ENCODE peak calls at places on chromosome 3, in five cellular contexts. One of them, this sample, is unnamed.

GRCh38 chr3:10753964-10754363 is 62.1 kb upstream of the SLC6A11 start:
- DNase-seq in HTR-8/SVneo: peak; percentile 44
- DNase-seq in uterus: no peak
- DNase-seq in effector memory CD8-positive, alpha-beta T cell: peak; percentile 18
- DNase-seq in neural progenitor cell: peak; percentile 85
- DNase-seq in this sample: peak; percentile 97

GRCh38 chr3:32297366-32297765 is 58.9 kb downstream of the CMTM8 start:
- DNase-seq in uterus: no peak
- DNase-seq in effector memory CD8-positive, alpha-beta T cell: no peak
- DNase-seq in neural progenitor cell: no peak
- DNase-seq in HTR-8/SVneo: no peak
- DNase-seq in this sample: no peak

GRCh38 chr3:187702507-187703033 is at the start of gene RTP2:
- DNase-seq in effector memory CD8-positive, alpha-beta T cell: no peak
- DNase-seq in uterus: no peak
- DNase-seq in HTR-8/SVneo: no peak
- DNase-seq in neural progenitor cell: no peak
- DNase-seq in this sample: no peak

GRCh38 chr3:197694251-197694650 is 42.5 kb downstream of the RUBCN start:
- DNase-seq in HTR-8/SVneo: no peak
- DNase-seq in neural progenitor cell: no peak
- DNase-seq in uterus: no peak
- DNase-seq in effector memory CD8-positive, alpha-beta T cell: no peak
- DNase-seq in this sample: no peak

GRCh38 chr3:194178693-194179092 is 42.7 kb downstream of the HES1 start:
- DNase-seq in neural progenitor cell: no peak
- DNase-seq in effector memory CD8-positive, alpha-beta T cell: no peak
- DNase-seq in uterus: no peak
- DNase-seq in HTR-8/SVneo: no peak
- DNase-seq in this sample: no peak

GRCh38 chr3:52052831-52053306 is 3.5 kb downstream of the DUSP7 start:
- DNase-seq in neural progenitor cell: peak; percentile 75
- DNase-seq in HTR-8/SVneo: peak; percentile 81
- DNase-seq in effector memory CD8-positive, alpha-beta T cell: peak; percentile 18
- DNase-seq in uterus: peak; percentile 76
- DNase-seq in this sample: peak; percentile 94

GRCh38 chr3:42159706-42160472 is 68.7 kb downstream of the TRAK1 start:
- DNase-seq in effector memory CD8-positive, alpha-beta T cell: peak; percentile 10
- DNase-seq in uterus: no peak
- DNase-seq in HTR-8/SVneo: no peak
- DNase-seq in neural progenitor cell: peak; percentile 89
- DNase-seq in this sample: peak; percentile 97

GRCh38 chr3:16070707-16071106 is 103.8 kb upstream of the GALNT15 start:
- DNase-seq in uterus: no peak
- DNase-seq in effector memory CD8-positive, alpha-beta T cell: no peak
- DNase-seq in HTR-8/SVneo: no peak
- DNase-seq in neural progenitor cell: no peak
- DNase-seq in this sample: no peak

GRCh38 chr3:32138545-32139104 is 32.2 kb downstream of the GPD1L start:
- DNase-seq in neural progenitor cell: no peak
- DNase-seq in effector memory CD8-positive, alpha-beta T cell: no peak
- DNase-seq in HTR-8/SVneo: no peak
- DNase-seq in uterus: no peak
- DNase-seq in this sample: no peak

GRCh38 chr3:5197022-5197421 is 9.5 kb downstream of the EDEM1 start:
- DNase-seq in uterus: no peak
- DNase-seq in neural progenitor cell: no peak
- DNase-seq in HTR-8/SVneo: no peak
- DNase-seq in effector memory CD8-positive, alpha-beta T cell: no peak
- DNase-seq in this sample: no peak

GRCh38 chr3:140177943-140178342 is 243.0 kb downstream of the CLSTN2 start:
- DNase-seq in effector memory CD8-positive, alpha-beta T cell: no peak
- DNase-seq in neural progenitor cell: no peak
- DNase-seq in uterus: no peak
- DNase-seq in HTR-8/SVneo: no peak
- DNase-seq in this sample: no peak

GRCh38 chr3:185405664-185406063 is 42.7 kb downstream of the MAP3K13 start:
- DNase-seq in effector memory CD8-positive, alpha-beta T cell: no peak
- DNase-seq in neural progenitor cell: no peak
- DNase-seq in uterus: no peak
- DNase-seq in HTR-8/SVneo: no peak
- DNase-seq in this sample: no peak

GRCh38 chr3:194098036-194098871 is 37.7 kb upstream of the HES1 start:
- DNase-seq in neural progenitor cell: peak; percentile 50
- DNase-seq in effector memory CD8-positive, alpha-beta T cell: no peak
- DNase-seq in HTR-8/SVneo: no peak
- DNase-seq in uterus: no peak
- DNase-seq in this sample: no peak

GRCh38 chr3:57228734-57229505 is 1.4 kb downstream of the APPL1 start:
- DNase-seq in uterus: no peak
- DNase-seq in effector memory CD8-positive, alpha-beta T cell: no peak
- DNase-seq in HTR-8/SVneo: peak; percentile 41
- DNase-seq in neural progenitor cell: no peak
- DNase-seq in this sample: no peak

GRCh38 chr3:162517110-162517509 is 1020.5 kb downstream of the OTOL1 start:
- DNase-seq in neural progenitor cell: no peak
- DNase-seq in effector memory CD8-positive, alpha-beta T cell: no peak
- DNase-seq in HTR-8/SVneo: no peak
- DNase-seq in uterus: no peak
- DNase-seq in this sample: no peak

GRCh38 chr3:23991236-23992050 is 46.4 kb downstream of the NR1D2 start:
- DNase-seq in neural progenitor cell: peak; percentile 31
- DNase-seq in uterus: no peak
- DNase-seq in HTR-8/SVneo: no peak
- DNase-seq in effector memory CD8-positive, alpha-beta T cell: no peak
- DNase-seq in this sample: no peak

GRCh38 chr3:50971487-50971924 is 296.8 kb downstream of the DOCK3 start:
- DNase-seq in neural progenitor cell: peak; percentile 77
- DNase-seq in effector memory CD8-positive, alpha-beta T cell: peak; percentile 62
- DNase-seq in HTR-8/SVneo: peak; percentile 46
- DNase-seq in uterus: no peak
- DNase-seq in this sample: peak; percentile 77

GRCh38 chr3:113698891-113699465 is 2.5 kb upstream of the USF3 start:
- DNase-seq in effector memory CD8-positive, alpha-beta T cell: no peak
- DNase-seq in uterus: peak; percentile 29
- DNase-seq in HTR-8/SVneo: no peak
- DNase-seq in neural progenitor cell: peak; percentile 21
- DNase-seq in this sample: peak; percentile 69

GRCh38 chr3:88188436-88188835 is 38.7 kb downstream of the C3orf38 start:
- DNase-seq in effector memory CD8-positive, alpha-beta T cell: no peak
- DNase-seq in uterus: no peak
- DNase-seq in HTR-8/SVneo: peak; percentile 53
- DNase-seq in neural progenitor cell: no peak
- DNase-seq in this sample: no peak

GRCh38 chr3:175434591-175434990 is 575.5 kb downstream of the NAALADL2 start:
- DNase-seq in uterus: no peak
- DNase-seq in effector memory CD8-positive, alpha-beta T cell: no peak
- DNase-seq in neural progenitor cell: no peak
- DNase-seq in HTR-8/SVneo: no peak
- DNase-seq in this sample: no peak

GRCh38 chr3:117955196-117955595 is 1079.5 kb downstream of the IGSF11 start:
- DNase-seq in effector memory CD8-positive, alpha-beta T cell: no peak
- DNase-seq in uterus: no peak
- DNase-seq in HTR-8/SVneo: no peak
- DNase-seq in neural progenitor cell: no peak
- DNase-seq in this sample: no peak

GRCh38 chr3:197038604-197039003 is 9.0 kb upstream of the MELTF start:
- DNase-seq in effector memory CD8-positive, alpha-beta T cell: no peak
- DNase-seq in HTR-8/SVneo: no peak
- DNase-seq in neural progenitor cell: no peak
- DNase-seq in uterus: no peak
- DNase-seq in this sample: no peak

GRCh38 chr3:156781310-156782230 is 44.6 kb upstream of the LEKR1 start:
- DNase-seq in HTR-8/SVneo: no peak
- DNase-seq in effector memory CD8-positive, alpha-beta T cell: no peak
- DNase-seq in uterus: no peak
- DNase-seq in neural progenitor cell: no peak
- DNase-seq in this sample: no peak

GRCh38 chr3:48208088-48208487 is 15.2 kb upstream of the CAMP start:
- DNase-seq in neural progenitor cell: no peak
- DNase-seq in uterus: no peak
- DNase-seq in HTR-8/SVneo: no peak
- DNase-seq in effector memory CD8-positive, alpha-beta T cell: no peak
- DNase-seq in this sample: no peak

GRCh38 chr3:127233371-127233770 is 40.4 kb downstream of the PRR23E start:
- DNase-seq in HTR-8/SVneo: peak; percentile 25
- DNase-seq in effector memory CD8-positive, alpha-beta T cell: no peak
- DNase-seq in neural progenitor cell: peak; percentile 79
- DNase-seq in uterus: no peak
- DNase-seq in this sample: peak; percentile 79

GRCh38 chr3:56839784-56840724 is 38.3 kb upstream of the ARHGEF3 start:
- DNase-seq in effector memory CD8-positive, alpha-beta T cell: no peak
- DNase-seq in uterus: no peak
- DNase-seq in HTR-8/SVneo: peak; percentile 38
- DNase-seq in neural progenitor cell: no peak
- DNase-seq in this sample: no peak

GRCh38 chr3:195403841-195404408 is 38.9 kb downstream of the ACAP2 start:
- DNase-seq in HTR-8/SVneo: no peak
- DNase-seq in neural progenitor cell: no peak
- DNase-seq in uterus: no peak
- DNase-seq in effector memory CD8-positive, alpha-beta T cell: no peak
- DNase-seq in this sample: no peak

GRCh38 chr3:159455741-159456181 is 532.9 kb upstream of the IL12A start:
- DNase-seq in uterus: no peak
- DNase-seq in neural progenitor cell: no peak
- DNase-seq in effector memory CD8-positive, alpha-beta T cell: no peak
- DNase-seq in HTR-8/SVneo: peak; percentile 23
- DNase-seq in this sample: no peak

GRCh38 chr3:140950154-140950553 is 8.5 kb downstream of the SLC25A36 start:
- DNase-seq in uterus: no peak
- DNase-seq in effector memory CD8-positive, alpha-beta T cell: no peak
- DNase-seq in HTR-8/SVneo: no peak
- DNase-seq in neural progenitor cell: no peak
- DNase-seq in this sample: no peak

GRCh38 chr3:90180543-90180942 is 1073.1 kb downstream of the EPHA3 start:
- DNase-seq in effector memory CD8-positive, alpha-beta T cell: no peak
- DNase-seq in HTR-8/SVneo: no peak
- DNase-seq in uterus: no peak
- DNase-seq in neural progenitor cell: no peak
- DNase-seq in this sample: no peak

GRCh38 chr3:84066920-84067319 is 891.9 kb upstream of the CADM2 start:
- DNase-seq in neural progenitor cell: peak; percentile 55
- DNase-seq in effector memory CD8-positive, alpha-beta T cell: no peak
- DNase-seq in uterus: no peak
- DNase-seq in HTR-8/SVneo: no peak
- DNase-seq in this sample: peak; percentile 55

GRCh38 chr3:35929158-35929557 is 289.8 kb downstream of the ARPP21 start:
- DNase-seq in uterus: no peak
- DNase-seq in HTR-8/SVneo: no peak
- DNase-seq in effector memory CD8-positive, alpha-beta T cell: no peak
- DNase-seq in neural progenitor cell: no peak
- DNase-seq in this sample: no peak